ENCODE peak calls at places on chromosomes 7 and 10, in five cellular contexts. One of them, this sample, is unnamed. For H3K9me3, the result is how much of the 10 kb centered on the place peaks cover.

GRCh38 chr10:73772280-73773151 is 9.3 kb upstream of the CHCHD1 start:
- DNase-seq in cardiac muscle cell: peak
- DNase-seq in tibial nerve: peak
- DNase-seq in stomach: peak
- DNase-seq in lung: peak
- DNase-seq in this sample: peak

GRCh38 chr7:19690736-19691135 is 18.1 kb downstream of the POLR1F start:
- DNase-seq in cardiac muscle cell: no peak
- DNase-seq in tibial nerve: no peak
- DNase-seq in stomach: no peak
- DNase-seq in lung: no peak
- DNase-seq in this sample: no peak

GRCh38 chr10:128863823-128864405 is 603.1 kb upstream of the MGMT start:
- DNase-seq in cardiac muscle cell: no peak
- DNase-seq in tibial nerve: no peak
- DNase-seq in stomach: no peak
- DNase-seq in lung: peak
- DNase-seq in this sample: no peak

GRCh38 chr7:111758332-111758731 is 196.0 kb upstream of the IMMP2L start:
- DNase-seq in cardiac muscle cell: no peak
- DNase-seq in tibial nerve: no peak
- DNase-seq in stomach: no peak
- DNase-seq in lung: no peak
- DNase-seq in this sample: no peak

GRCh38 chr10:47165711-47166404 is 134.1 kb upstream of the GDF10 start:
- DNase-seq in cardiac muscle cell: peak
- DNase-seq in tibial nerve: peak
- DNase-seq in stomach: no peak
- DNase-seq in lung: peak
- DNase-seq in this sample: peak

GRCh38 chr7:28298870-28299484 is 113.3 kb upstream of the CREB5 start:
- DNase-seq in cardiac muscle cell: peak
- DNase-seq in tibial nerve: no peak
- DNase-seq in stomach: no peak
- DNase-seq in lung: no peak
- DNase-seq in this sample: no peak

GRCh38 chr7:28358423-28358868 is 53.9 kb upstream of the CREB5 start:
- DNase-seq in cardiac muscle cell: peak
- DNase-seq in tibial nerve: no peak
- DNase-seq in stomach: no peak
- DNase-seq in lung: no peak
- DNase-seq in this sample: no peak

GRCh38 chr7:45646207-45646821 is 72.1 kb downstream of the ADCY1 start:
- DNase-seq in cardiac muscle cell: no peak
- DNase-seq in tibial nerve: no peak
- DNase-seq in stomach: peak
- DNase-seq in lung: peak
- DNase-seq in this sample: peak

GRCh38 chr10:28219241-28219640 is 83.6 kb downstream of the MPP7 start:
- DNase-seq in cardiac muscle cell: peak
- DNase-seq in tibial nerve: no peak
- DNase-seq in stomach: no peak
- DNase-seq in lung: no peak
- DNase-seq in this sample: no peak

GRCh38 chr10:3009341-3009740 is 58.0 kb upstream of the PFKP start:
- DNase-seq in cardiac muscle cell: no peak
- DNase-seq in tibial nerve: no peak
- DNase-seq in stomach: no peak
- DNase-seq in lung: no peak
- DNase-seq in this sample: no peak

GRCh38 chr10:98611432-98611831 is 164.7 kb upstream of the HPS1 start:
- DNase-seq in cardiac muscle cell: no peak
- DNase-seq in tibial nerve: no peak
- DNase-seq in stomach: no peak
- DNase-seq in lung: no peak
- DNase-seq in this sample: no peak

GRCh38 chr7:102992820-102993531 is 80.2 kb downstream of the LRRC17 start:
- DNase-seq in cardiac muscle cell: peak
- DNase-seq in tibial nerve: no peak
- DNase-seq in stomach: no peak
- DNase-seq in lung: no peak
- DNase-seq in this sample: no peak

GRCh38 chr10:17651891-17652290 is 7.9 kb downstream of the STAM start:
- DNase-seq in cardiac muscle cell: no peak
- DNase-seq in tibial nerve: no peak
- DNase-seq in stomach: no peak
- DNase-seq in lung: no peak
- DNase-seq in this sample: no peak

GRCh38 chr7:107597582-107597916 is 17.5 kb downstream of the BCAP29 start:
- DNase-seq in cardiac muscle cell: no peak
- DNase-seq in tibial nerve: no peak
- DNase-seq in stomach: no peak
- DNase-seq in lung: no peak
- DNase-seq in this sample: no peak

GRCh38 chr7:11239311-11239710 is 265.6 kb downstream of the PHF14 start:
- DNase-seq in cardiac muscle cell: no peak
- DNase-seq in tibial nerve: no peak
- DNase-seq in stomach: no peak
- DNase-seq in lung: no peak
- DNase-seq in this sample: no peak

GRCh38 chr7:50730459-50731400 is 52.0 kb downstream of the GRB10 start:
- DNase-seq in cardiac muscle cell: no peak
- DNase-seq in tibial nerve: no peak
- DNase-seq in stomach: no peak
- DNase-seq in lung: no peak
- DNase-seq in this sample: no peak

GRCh38 chr10:79381804-79382221 is 34.5 kb downstream of the PPIF start:
- DNase-seq in cardiac muscle cell: peak
- DNase-seq in tibial nerve: no peak
- DNase-seq in stomach: peak
- DNase-seq in lung: no peak
- DNase-seq in this sample: no peak

GRCh38 chr7:140345426-140345825 is 52.9 kb downstream of the SLC37A3 start:
- DNase-seq in cardiac muscle cell: no peak
- DNase-seq in tibial nerve: no peak
- DNase-seq in stomach: no peak
- DNase-seq in lung: no peak
- DNase-seq in this sample: no peak

GRCh38 chr7:149136118-149136517 is 10.0 kb upstream of the ZNF425 start:
- DNase-seq in cardiac muscle cell: no peak
- DNase-seq in tibial nerve: no peak
- DNase-seq in stomach: no peak
- DNase-seq in lung: no peak
- DNase-seq in this sample: no peak

GRCh38 chr7:108659867-108660266 is 90.2 kb downstream of the DNAJB9 start:
- DNase-seq in cardiac muscle cell: no peak
- DNase-seq in tibial nerve: no peak
- DNase-seq in stomach: no peak
- DNase-seq in lung: no peak
- DNase-seq in this sample: no peak

GRCh38 chr7:108662783-108663182 is 93.1 kb downstream of the DNAJB9 start:
- DNase-seq in cardiac muscle cell: no peak
- DNase-seq in tibial nerve: no peak
- DNase-seq in stomach: no peak
- DNase-seq in lung: no peak
- DNase-seq in this sample: no peak

GRCh38 chr7:108660465-108660864 is 90.8 kb downstream of the DNAJB9 start:
- DNase-seq in cardiac muscle cell: peak
- DNase-seq in tibial nerve: no peak
- DNase-seq in stomach: no peak
- DNase-seq in lung: no peak
- DNase-seq in this sample: no peak
- TF ChIP-seq CTCF in cardiac muscle cell: peak
- TF ChIP-seq CTCF in tibial nerve: no peak
- TF ChIP-seq CTCF in stomach: no peak
- TF ChIP-seq CTCF in lung: no peak
- TF ChIP-seq CTCF in this sample: no peak

DNA sequence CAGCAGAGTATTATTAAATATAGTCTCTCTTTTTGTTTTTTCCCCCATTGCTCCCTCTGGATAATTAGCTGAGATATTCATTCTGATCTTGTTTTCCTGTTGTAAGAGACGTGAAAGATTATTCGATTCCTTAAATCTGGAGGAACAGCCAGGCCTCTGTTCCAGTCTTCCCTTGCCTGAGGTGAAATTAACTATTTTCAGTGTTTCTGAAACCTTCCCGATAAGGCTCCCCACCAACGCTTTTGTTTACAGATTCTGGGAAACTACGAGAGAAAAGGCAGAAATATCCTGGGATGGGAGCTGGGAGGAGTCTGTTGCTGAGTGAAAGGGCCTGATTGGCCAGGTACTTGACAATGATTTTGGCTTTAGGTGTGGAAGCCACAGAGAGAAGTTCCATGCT is 63.6 kb upstream of the AGR3 start:
- DNase-seq in cardiac muscle cell: no peak
- DNase-seq in tibial nerve: no peak
- DNase-seq in stomach: no peak
- DNase-seq in lung: no peak
- DNase-seq in this sample: no peak
- H3K9me3 ChIP-seq in cardiac muscle cell: under half
- H3K9me3 ChIP-seq in tibial nerve: under half
- H3K9me3 ChIP-seq in stomach: under half
- H3K9me3 ChIP-seq in lung: under half
- H3K9me3 ChIP-seq in this sample: under half

GRCh38 chr7:117009705-117010361 is 56.5 kb downstream of the ST7 start:
- DNase-seq in cardiac muscle cell: no peak
- DNase-seq in tibial nerve: no peak
- DNase-seq in stomach: no peak
- DNase-seq in lung: no peak
- DNase-seq in this sample: no peak
- H3K27ac ChIP-seq in cardiac muscle cell: no peak
- H3K27ac ChIP-seq in tibial nerve: no peak
- H3K27ac ChIP-seq in stomach: no peak
- H3K27ac ChIP-seq in lung: no peak
- H3K27ac ChIP-seq in this sample: no peak

GRCh38 chr7:128266891-128267839 is 26.1 kb downstream of the LEP start:
- DNase-seq in cardiac muscle cell: peak
- DNase-seq in tibial nerve: peak
- DNase-seq in stomach: peak
- DNase-seq in lung: peak
- DNase-seq in this sample: no peak
- TF ChIP-seq CTCF in cardiac muscle cell: peak
- TF ChIP-seq CTCF in tibial nerve: no peak
- TF ChIP-seq CTCF in stomach: no peak
- TF ChIP-seq CTCF in lung: no peak
- TF ChIP-seq CTCF in this sample: no peak

GRCh38 chr7:139016931-139017511 is 18.8 kb downstream of the ZC3HAV1L start:
- DNase-seq in cardiac muscle cell: peak
- DNase-seq in tibial nerve: peak
- DNase-seq in stomach: peak
- DNase-seq in lung: peak
- DNase-seq in this sample: peak

GRCh38 chr7:139011373-139011772 is 24.5 kb downstream of the ZC3HAV1L start:
- DNase-seq in cardiac muscle cell: no peak
- DNase-seq in tibial nerve: no peak
- DNase-seq in stomach: no peak
- DNase-seq in lung: no peak
- DNase-seq in this sample: no peak
- H3K9me3 ChIP-seq in cardiac muscle cell: under half
- H3K9me3 ChIP-seq in tibial nerve: under half
- H3K9me3 ChIP-seq in stomach: under half
- H3K9me3 ChIP-seq in lung: under half
- H3K9me3 ChIP-seq in this sample: under half

GRCh38 chr10:26486985-26487850 is 49.1 kb downstream of the APBB1IP start:
- DNase-seq in cardiac muscle cell: peak
- DNase-seq in tibial nerve: no peak
- DNase-seq in stomach: no peak
- DNase-seq in lung: no peak
- DNase-seq in this sample: peak
- H3K27ac ChIP-seq in cardiac muscle cell: no peak
- H3K27ac ChIP-seq in tibial nerve: peak
- H3K27ac ChIP-seq in stomach: peak
- H3K27ac ChIP-seq in lung: no peak
- H3K27ac ChIP-seq in this sample: peak

GRCh38 chr10:133201948-133202725 is 27.9 kb upstream of the UTF1 start:
- DNase-seq in cardiac muscle cell: no peak
- DNase-seq in tibial nerve: no peak
- DNase-seq in stomach: no peak
- DNase-seq in lung: no peak
- DNase-seq in this sample: no peak

GRCh38 chr10:133201151-133201947 is 28.7 kb upstream of the UTF1 start:
- DNase-seq in cardiac muscle cell: no peak
- DNase-seq in tibial nerve: no peak
- DNase-seq in stomach: no peak
- DNase-seq in lung: no peak
- DNase-seq in this sample: no peak

GRCh38 chr10:133199488-133199885 is 30.5 kb upstream of the UTF1 start:
- DNase-seq in cardiac muscle cell: no peak
- DNase-seq in tibial nerve: no peak
- DNase-seq in stomach: no peak
- DNase-seq in lung: no peak
- DNase-seq in this sample: no peak

GRCh38 chr10:133199992-133200611 is 29.9 kb upstream of the UTF1 start:
- DNase-seq in cardiac muscle cell: no peak
- DNase-seq in tibial nerve: no peak
- DNase-seq in stomach: no peak
- DNase-seq in lung: no peak
- DNase-seq in this sample: no peak

DNA sequence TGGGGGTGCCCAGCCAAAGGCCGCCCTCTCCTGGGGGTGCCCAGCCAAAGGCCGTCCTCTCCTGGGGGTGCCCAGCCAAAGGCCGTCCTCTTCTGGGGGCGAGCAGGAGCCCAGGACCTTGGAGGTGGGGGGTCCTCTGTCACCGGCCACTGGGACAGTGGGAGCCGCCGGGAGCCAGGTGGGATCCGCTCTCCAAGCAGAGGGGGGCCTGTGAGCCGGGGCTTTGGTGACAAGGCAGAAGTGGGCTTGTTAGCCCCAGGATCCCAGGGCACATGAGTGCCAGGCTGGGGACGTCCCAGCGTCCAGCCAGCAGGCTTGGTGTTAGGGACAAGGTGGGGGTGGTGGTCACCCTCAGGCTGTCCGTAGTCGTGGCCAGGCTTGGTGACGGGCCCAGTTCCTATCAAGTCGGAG is 29.4 kb upstream of the UTF1 start:
- DNase-seq in cardiac muscle cell: no peak
- DNase-seq in tibial nerve: no peak
- DNase-seq in stomach: no peak
- DNase-seq in lung: no peak
- DNase-seq in this sample: no peak
- TF ChIP-seq CTCF in cardiac muscle cell: no peak
- TF ChIP-seq CTCF in tibial nerve: no peak
- TF ChIP-seq CTCF in stomach: no peak
- TF ChIP-seq CTCF in lung: no peak
- TF ChIP-seq CTCF in this sample: no peak